ENCODE peak calls at places on chromosomes 1 and 21, in seven cellular contexts. I is uterus; L is neuronal stem cell; D is H7; T is A549; E is heart left ventricle; W is naive thymus-derived CD4-positive, alpha-beta T cell. A is an unnamed sample.

GRCh38 chr1:24737368-24738117 is 7.7 kb upstream of the CLIC4 start:
- DNase-seq in W (no peak), D (no peak), E (no peak), L (no peak), I (no peak), T (no peak), A (peak; percentile 33)

GRCh38 chr1:231093158-231093922 is 53.3 kb upstream of the FAM89A start:
- DNase-seq in D (no peak), W (no peak), I (no peak), T (no peak), L (peak; percentile 66), E (no peak), A (no peak)

GRCh38 chr1:29286194-29286767 is 50.0 kb downstream of the PTPRU start:
- DNase-seq in I (no peak), T (no peak), L (no peak), D (no peak), W (no peak), E (no peak), A (no peak)

GRCh38 chr1:105436589-105437259 is 1619.8 kb upstream of the PRMT6 start:
- DNase-seq in E (no peak), T (no peak), W (no peak), I (no peak), D (no peak), L (no peak), A (no peak)

GRCh38 chr1:180791806-180792205 is 120.9 kb upstream of the KIAA1614 start:
- DNase-seq in L (no peak), D (no peak), W (no peak), I (no peak), E (no peak), T (no peak), A (no peak)

GRCh38 chr21:32797679-32798078 is 26.1 kb upstream of the PAXBP1 start:
- DNase-seq in D (no peak), T (no peak), W (no peak), E (no peak), I (no peak), L (no peak), A (no peak)

GRCh38 chr21:44955803-44956175 is 16.0 kb downstream of the SLX9 start:
- DNase-seq in D (no peak), L (no peak), T (no peak), I (no peak), W (no peak), E (peak; percentile 28), A (peak; percentile 55)

GRCh38 chr1:51058863-51059262 is 43.2 kb upstream of the C1orf185 start:
- DNase-seq in W (peak; percentile 3), E (no peak), T (no peak), D (peak; percentile 38), L (no peak), I (no peak), A (no peak)

GRCh38 chr1:167057297-167057688 is 32.9 kb downstream of the GPA33 start:
- DNase-seq in E (no peak), D (peak; percentile 65), W (no peak), I (no peak), L (peak; percentile 53), T (peak; percentile 51), A (no peak)

GRCh38 chr1:209104646-209105045 is 478.9 kb upstream of the CAMK1G start:
- DNase-seq in I (no peak), L (no peak), W (no peak), D (no peak), E (no peak), T (no peak), A (no peak)

GRCh38 chr1:27332536-27333281 is 9.1 kb upstream of the SYTL1 start:
- DNase-seq in T (peak; percentile 69), I (peak; percentile 36), L (no peak), E (no peak), D (peak; percentile 96), W (peak; percentile 59), A (peak; percentile 89)

DNA sequence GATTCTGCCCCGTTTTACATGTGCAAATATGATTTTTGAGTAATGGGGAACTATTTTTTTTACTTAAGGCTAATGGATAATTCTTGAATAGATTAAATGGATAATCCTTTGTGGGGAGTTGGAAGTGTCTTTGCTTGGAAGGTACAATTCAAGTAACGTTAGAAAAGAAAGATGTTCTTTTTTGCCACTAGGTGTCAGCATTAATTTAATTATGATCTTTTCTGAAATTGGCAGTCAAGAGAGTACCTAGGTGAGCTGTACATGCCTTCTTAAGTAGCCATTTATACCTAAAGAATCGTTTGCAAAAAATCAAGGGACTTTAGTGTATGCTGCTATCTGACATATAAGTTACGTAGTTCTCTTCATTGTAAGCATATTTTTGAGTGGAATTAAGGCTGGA is 2.2 kb downstream of the FBXO28 start:
- DNase-seq in E (no peak), D (peak; percentile 46), L (no peak), T (peak; percentile 44), W (peak; percentile 63), I (no peak), A (no peak)
- H3K4me3 ChIP-seq in E (no peak overlapping the region), D (no peak overlapping the region), L (no peak overlapping the region), T (no peak overlapping the region), W (no peak overlapping the region), I (no peak overlapping the region), A (no peak overlapping the region)

GRCh38 chr1:30423570-30423969 is 299.8 kb downstream of the MATN1 start:
- DNase-seq in L (no peak), D (no peak), I (no peak), E (no peak), T (no peak), W (no peak), A (no peak)

GRCh38 chr1:30425046-30425445 is 298.3 kb downstream of the MATN1 start:
- DNase-seq in E (no peak), I (no peak), T (no peak), D (no peak), W (no peak), L (no peak), A (no peak)

GRCh38 chr1:30419831-30420230 is 303.6 kb downstream of the MATN1 start:
- DNase-seq in I (no peak), W (no peak), L (no peak), T (no peak), E (no peak), D (no peak), A (no peak)

GRCh38 chr1:30420519-30421050 is 302.8 kb downstream of the MATN1 start:
- DNase-seq in T (no peak), W (no peak), D (no peak), L (no peak), I (no peak), E (no peak), A (no peak)

GRCh38 chr1:30422251-30422650 is 301.1 kb downstream of the MATN1 start:
- DNase-seq in T (no peak), W (no peak), D (no peak), L (no peak), E (no peak), I (peak; percentile 5), A (no peak)
- H3K4me3 ChIP-seq in T (no peak overlapping the region), W (no peak overlapping the region), D (no peak overlapping the region), L (no peak overlapping the region), E (no peak overlapping the region), I (no peak overlapping the region), A (no peak overlapping the region)

GRCh38 chr1:236502972-236503639 is 20.7 kb upstream of the LGALS8 start:
- DNase-seq in L (peak; percentile 57), E (peak; percentile 59), T (peak; percentile 60), W (no peak), D (peak; percentile 72), I (peak; percentile 16), A (peak; percentile 86)
- H3K4me3 ChIP-seq in L (peak overlapping the region; percentile 23), E (no peak overlapping the region), T (peak overlapping the region; percentile 27), W (peak overlapping the region; percentile 27), D (peak overlapping the region; percentile 18), I (no peak overlapping the region), A (peak overlapping the region; percentile 47)

DNA sequence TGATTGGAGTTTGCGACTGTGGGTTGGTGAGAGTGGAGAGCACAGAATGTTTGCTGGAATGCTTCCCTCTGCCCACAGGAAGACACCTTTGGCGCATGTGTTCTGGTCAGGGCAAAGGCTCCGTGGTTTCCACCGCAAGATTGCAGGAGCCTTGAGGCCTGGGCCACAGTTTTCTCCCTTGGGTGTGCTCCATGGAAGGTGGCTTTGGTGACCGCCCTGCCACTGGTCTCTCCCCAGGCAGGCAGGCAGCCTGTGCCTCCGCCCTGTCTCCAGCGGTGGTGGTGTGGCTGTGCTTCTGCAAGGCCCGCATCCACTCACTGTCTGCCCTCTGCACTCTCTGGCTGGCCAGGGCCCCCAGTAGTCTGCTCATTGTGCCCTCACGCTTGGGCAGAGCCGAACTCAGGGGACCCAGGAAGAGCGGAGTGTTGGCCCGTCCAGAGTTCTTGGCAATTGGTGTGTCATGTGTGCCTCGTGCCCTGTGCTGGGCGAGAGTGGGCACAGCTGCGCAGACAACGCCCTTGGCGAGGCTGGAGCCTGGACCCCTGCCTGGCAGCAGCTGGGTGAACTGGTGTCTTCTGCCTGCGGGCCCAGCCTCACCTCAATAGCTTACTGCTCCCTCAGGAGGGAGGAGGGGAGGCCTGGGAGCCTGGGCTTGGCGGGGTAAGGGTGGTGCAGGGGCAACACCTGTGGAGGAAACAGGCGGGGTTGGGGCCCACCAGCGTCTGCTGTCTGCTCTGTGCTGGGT is 2.0 kb downstream of the GUK1 start:
- DNase-seq in L (no peak), T (no peak), I (peak; percentile 17), E (peak; percentile 33), W (no peak), D (peak; percentile 43), A (peak; percentile 82)
- H3K4me3 ChIP-seq in L (no peak overlapping the region), T (no peak overlapping the region), I (no peak overlapping the region), E (peak overlapping the region; percentile 84), W (peak overlapping the region; percentile 87), D (no peak overlapping the region), A (peak overlapping the region; percentile 74)

DNA sequence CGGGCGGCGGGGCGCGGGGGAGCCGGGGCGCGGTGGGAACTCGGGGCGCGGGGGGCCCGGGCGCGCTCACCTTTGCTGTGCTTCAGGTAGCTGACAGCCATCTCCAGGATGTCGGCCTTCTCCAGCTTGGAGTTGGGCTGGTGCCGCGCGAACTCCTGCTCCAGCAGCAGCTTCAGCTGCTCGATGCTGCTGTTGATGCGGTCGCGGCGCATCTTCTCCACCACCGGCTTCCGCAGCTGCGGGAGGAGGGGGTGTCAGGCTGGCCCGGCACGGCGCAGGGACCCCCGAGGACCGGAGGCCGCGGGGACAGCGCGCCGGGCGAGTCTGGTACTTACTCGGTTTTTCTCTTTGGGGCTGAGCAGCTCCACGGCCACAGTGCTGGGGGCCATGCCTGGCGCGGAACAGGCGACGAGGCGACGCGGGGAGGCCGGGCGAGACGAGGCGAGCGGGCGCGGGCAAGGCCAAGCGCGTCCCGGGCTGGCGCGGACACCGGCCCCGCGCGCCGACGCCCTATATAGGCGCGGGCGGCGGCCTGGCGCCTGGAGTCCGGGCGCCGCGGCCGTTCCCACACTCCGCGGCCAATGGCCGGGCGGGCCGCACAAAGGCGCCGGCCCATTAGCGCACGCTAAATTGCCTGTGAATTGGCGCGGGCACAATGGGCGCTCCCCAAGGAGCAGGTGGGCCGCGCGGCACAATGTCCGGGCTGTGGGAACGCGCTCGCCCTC is at the start of gene HES5:
- DNase-seq in W (no peak), T (no peak), E (peak; percentile 57), D (peak; percentile 92), I (no peak), L (peak; percentile 96), A (no peak)
- H3K4me3 ChIP-seq in W (peak within 1 kb of the TSS; percentile 13), T (no peak within 1 kb of the TSS), E (peak within 1 kb of the TSS; percentile 47), D (peak within 1 kb of the TSS; percentile 29), I (no peak within 1 kb of the TSS), L (peak within 1 kb of the TSS; percentile 96), A (peak within 1 kb of the TSS; percentile 38)

A was measured in spleen.